ENCODE peak calls at places on chromosome 22, in eight cellular contexts. D, R, B, H, Z, Q, M and U are unnamed samples.

GRCh38 chr22:36734171-36735058 is 30.9 kb upstream of the CACNG2 start:
- DNase-seq in D (peak), R (no peak), B (no peak), H (peak), Z (no peak), Q (peak), M (peak), U (peak)

GRCh38 chr22:18095101-18095805 is 15.4 kb upstream of the TUBA8 start:
- DNase-seq in D (peak), R (no peak), B (no peak), H (peak), Z (no peak), Q (peak), M (no peak), U (no peak)

GRCh38 chr22:28894320-28894719 is 10.9 kb downstream of the ZNRF3 start:
- DNase-seq in D (no peak), R (no peak), B (no peak), H (no peak), Z (peak), Q (peak), M (no peak), U (no peak)

GRCh38 chr22:48944756-48945620 is 882.7 kb downstream of the BRD1 start:
- DNase-seq in D (no peak), R (no peak), B (no peak), H (no peak), Z (no peak), Q (no peak), M (peak), U (no peak)

GRCh38 chr22:27961182-27961581 is 42.1 kb upstream of the PITPNB start:
- DNase-seq in D (no peak), R (no peak), B (no peak), H (no peak), Z (no peak), Q (no peak), M (no peak), U (no peak)

GRCh38 chr22:38266120-38266519 is 6.7 kb downstream of the TMEM184B start:
- DNase-seq in D (peak), R (no peak), B (no peak), H (peak), Z (no peak), Q (no peak), M (no peak), U (no peak)

GRCh38 chr22:20750461-20751184 is 23.3 kb upstream of the SERPIND1 start:
- DNase-seq in D (peak), R (peak), B (peak), H (peak), Z (peak), Q (peak), M (peak), U (peak)

GRCh38 chr22:38870791-38871359 is 1.1 kb downstream of the CBX6 start:
- DNase-seq in D (no peak), R (no peak), B (no peak), H (no peak), Z (no peak), Q (no peak), M (no peak), U (no peak)

GRCh38 chr22:48750826-48751440 is 1076.7 kb downstream of the BRD1 start:
- DNase-seq in D (no peak), R (no peak), B (no peak), H (no peak), Z (no peak), Q (no peak), M (peak), U (no peak)

GRCh38 chr22:41305646-41306045 is 4.3 kb downstream of the ZC3H7B start:
- DNase-seq in D (peak), R (peak), B (no peak), H (peak), Z (peak), Q (peak), M (no peak), U (peak)

GRCh38 chr22:29269731-29270474 is 1.8 kb downstream of the EWSR1 start:
- DNase-seq in D (peak), R (no peak), B (no peak), H (peak), Z (peak), Q (peak), M (no peak), U (no peak)

GRCh38 chr22:21641417-21641794 is 696 bp upstream of the SDF2L1 start:
- DNase-seq in D (peak), R (peak), B (peak), H (peak), Z (peak), Q (peak), M (no peak), U (peak)

GRCh38 chr22:21044931-21045584 is 688 bp upstream of the LRRC74B start:
- DNase-seq in D (peak), R (peak), B (no peak), H (peak), Z (no peak), Q (peak), M (no peak), U (peak)

GRCh38 chr22:32958021-32958420 is 100.2 kb downstream of the SYN3 start:
- DNase-seq in D (no peak), R (no peak), B (no peak), H (no peak), Z (no peak), Q (no peak), M (no peak), U (no peak)

GRCh38 chr22:22928666-22929380 is 41.2 kb downstream of the IGLL5 start:
- DNase-seq in D (peak), R (no peak), B (peak), H (peak), Z (peak), Q (peak), M (no peak), U (peak)

GRCh38 chr22:20238567-20239062 is 29.5 kb downstream of the RTN4R start:
- DNase-seq in D (no peak), R (peak), B (peak), H (no peak), Z (peak), Q (peak), M (no peak), U (no peak)

GRCh38 chr22:28139993-28140392 is 220.9 kb upstream of the PITPNB start:
- DNase-seq in D (peak), R (no peak), B (no peak), H (peak), Z (peak), Q (peak), M (no peak), U (peak)

GRCh38 chr22:18109410-18110193 is 1.0 kb upstream of the TUBA8 start:
- DNase-seq in D (no peak), R (no peak), B (no peak), H (no peak), Z (no peak), Q (no peak), M (no peak), U (no peak)

GRCh38 chr22:37659066-37659896 is 758 bp downstream of the PDXP start:
- DNase-seq in D (no peak), R (no peak), B (peak), H (no peak), Z (no peak), Q (no peak), M (no peak), U (no peak)

GRCh38 chr22:42066937-42067336 is 3.7 kb downstream of the NAGA start:
- DNase-seq in D (no peak), R (no peak), B (no peak), H (no peak), Z (no peak), Q (no peak), M (no peak), U (no peak)

GRCh38 chr22:31954535-31955326 is 10.4 kb downstream of the YWHAH start:
- DNase-seq in D (no peak), R (peak), B (no peak), H (peak), Z (peak), Q (no peak), M (no peak), U (peak)

GRCh38 chr22:48548391-48548790 is 1279.3 kb downstream of the BRD1 start:
- DNase-seq in D (no peak), R (no peak), B (no peak), H (no peak), Z (no peak), Q (no peak), M (no peak), U (no peak)

GRCh38 chr22:41074061-41074460 is 18.3 kb upstream of the EP300 start:
- DNase-seq in D (no peak), R (no peak), B (no peak), H (no peak), Z (no peak), Q (no peak), M (no peak), U (no peak)

GRCh38 chr22:28344893-28345292 is 334.7 kb downstream of the TTC28 start:
- DNase-seq in D (peak), R (no peak), B (no peak), H (no peak), Z (no peak), Q (no peak), M (no peak), U (peak)

GRCh38 chr22:38238519-38239051 is 34.2 kb downstream of the TMEM184B start:
- DNase-seq in D (peak), R (no peak), B (no peak), H (no peak), Z (no peak), Q (peak), M (peak), U (peak)

GRCh38 chr22:29029202-29030000 is 32.2 kb downstream of the C22orf31 start:
- DNase-seq in D (no peak), R (no peak), B (no peak), H (no peak), Z (no peak), Q (no peak), M (no peak), U (no peak)

GRCh38 chr22:38172489-38173155 is 9.0 kb downstream of the PLA2G6 start:
- DNase-seq in D (peak), R (peak), B (no peak), H (peak), Z (peak), Q (peak), M (peak), U (peak)

GRCh38 chr22:40491990-40492631 is 121.7 kb downstream of the SGSM3 start:
- DNase-seq in D (peak), R (no peak), B (no peak), H (peak), Z (no peak), Q (no peak), M (no peak), U (peak)

GRCh38 chr22:20867179-20868099 is 8.6 kb downstream of the SNAP29 start:
- DNase-seq in D (peak), R (no peak), B (peak), H (no peak), Z (no peak), Q (no peak), M (peak), U (no peak)

GRCh38 chr22:47048123-47049077 is 285.9 kb downstream of the TBC1D22A start:
- DNase-seq in D (no peak), R (no peak), B (no peak), H (no peak), Z (no peak), Q (no peak), M (peak), U (no peak)

GRCh38 chr22:33568934-33569496 is 351.3 kb downstream of the LARGE1 start:
- DNase-seq in D (peak), R (no peak), B (no peak), H (no peak), Z (no peak), Q (no peak), M (no peak), U (no peak)

GRCh38 chr22:34427841-34428240 is 507.6 kb upstream of the LARGE1 start:
- DNase-seq in D (no peak), R (no peak), B (no peak), H (no peak), Z (no peak), Q (no peak), M (no peak), U (no peak)

GRCh38 chr22:17580461-17581031 is 17.2 kb downstream of the SLC25A18 start:
- DNase-seq in D (no peak), R (no peak), B (no peak), H (peak), Z (no peak), Q (no peak), M (no peak), U (no peak)

GRCh38 chr22:23566716-23567475 is 13.2 kb downstream of the IGLL1 start:
- DNase-seq in D (no peak), R (no peak), B (no peak), H (no peak), Z (no peak), Q (no peak), M (no peak), U (no peak)

GRCh38 chr22:37186997-37187522 is 987 bp downstream of the C1QTNF6 start:
- DNase-seq in D (peak), R (no peak), B (no peak), H (peak), Z (no peak), Q (no peak), M (peak), U (peak)

GRCh38 chr22:37905534-37906363 is at the start of gene MICALL1:
- DNase-seq in D (peak), R (peak), B (peak), H (peak), Z (peak), Q (peak), M (peak), U (peak)

GRCh38 chr22:24954114-24954463 is 1.6 kb downstream of the KIAA1671 start:
- DNase-seq in D (no peak), R (no peak), B (peak), H (peak), Z (no peak), Q (no peak), M (no peak), U (no peak)
- H3K4me3 ChIP-seq in D (no peak), R (peak), B (peak), H (no peak), Z (peak), Q (peak), M (no peak), U (no peak)

DNA sequence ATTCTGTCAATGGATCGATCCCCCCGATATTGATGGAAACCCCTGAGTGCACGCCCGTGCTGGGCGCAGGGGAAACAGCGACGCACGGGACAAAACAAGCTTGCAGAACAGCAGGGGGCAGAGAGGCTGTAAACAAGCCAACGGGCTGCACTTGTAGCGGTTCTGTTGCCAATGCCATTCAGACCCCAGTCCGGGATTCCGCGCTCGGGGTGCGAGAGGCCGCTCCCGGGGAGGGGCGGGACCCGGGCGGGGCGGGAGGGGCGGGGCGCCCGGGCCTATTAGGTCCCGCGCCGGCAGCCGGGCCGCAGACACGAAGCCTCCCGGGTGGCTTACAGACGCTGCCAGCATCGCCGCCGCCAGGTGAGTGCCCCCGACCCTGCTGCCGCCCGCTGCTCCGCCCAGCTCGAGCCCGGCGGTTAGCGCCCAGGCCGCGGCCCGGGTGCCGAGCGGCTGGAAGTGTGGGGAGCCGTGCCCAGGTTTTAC is at the start of gene BIK:
- DNase-seq in D (no peak), R (peak), B (peak), H (no peak), Z (peak), Q (peak), M (no peak), U (peak)
- TF ChIP-seq CTCF in D (peak), R (no peak), B (peak), H (peak), Z (peak), Q (no peak), M (no peak), U (peak)

DNA sequence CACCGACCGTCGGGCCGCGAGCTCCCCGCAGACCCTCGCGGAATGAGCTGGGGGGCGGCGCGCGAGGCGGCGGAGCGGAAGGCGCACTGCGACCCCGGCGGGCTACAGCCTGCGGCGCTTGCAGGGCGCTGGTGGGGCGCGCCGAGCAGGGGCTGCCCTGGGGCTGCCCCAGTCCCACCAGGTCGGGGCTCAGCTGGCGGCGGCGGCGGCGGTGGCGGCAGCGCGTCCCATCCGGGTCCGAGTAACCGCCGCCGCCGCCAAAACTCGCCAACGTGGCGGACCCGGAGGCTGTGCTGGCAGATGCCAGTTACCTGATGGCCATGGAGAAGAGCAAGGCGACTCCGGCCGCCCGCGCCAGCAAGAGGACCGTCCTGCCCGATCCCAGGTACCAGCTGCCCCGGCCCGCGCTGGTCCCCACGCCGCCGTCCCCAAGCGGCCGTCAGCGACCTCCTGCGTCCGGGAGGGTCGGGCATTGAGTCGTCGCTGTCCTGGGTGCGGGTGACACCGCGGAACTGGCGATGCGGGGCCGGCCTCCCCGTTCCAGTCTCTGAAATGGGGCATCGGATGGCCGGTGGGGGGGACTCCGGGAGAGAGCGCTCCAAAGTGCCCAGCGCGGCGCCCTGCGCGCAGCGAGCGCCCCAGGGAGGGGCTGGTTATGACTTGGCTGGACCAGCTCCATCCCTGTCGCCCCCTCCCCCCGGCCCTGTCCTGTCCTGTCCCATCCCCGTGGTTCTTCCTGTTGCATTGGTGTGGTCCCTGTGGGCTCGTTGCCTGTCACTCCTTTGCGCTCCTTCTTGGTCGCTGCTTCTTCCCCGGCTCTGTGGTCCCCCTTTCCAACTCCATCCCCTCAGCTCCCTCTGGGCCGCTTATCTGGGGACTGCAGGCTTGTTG is 63.5 kb downstream of the CRYBB2 start:
- DNase-seq in D (no peak), R (no peak), B (peak), H (no peak), Z (no peak), Q (no peak), M (no peak), U (no peak)
- H3K4me3 ChIP-seq in D (no peak), R (no peak), B (no peak), H (no peak), Z (no peak), Q (no peak), M (no peak), U (no peak)

GRCh38 chr22:35627267-35628041 is 10.3 kb upstream of the MB start:
- DNase-seq in D (peak), R (peak), B (peak), H (peak), Z (peak), Q (peak), M (peak), U (peak)
- TF ChIP-seq CTCF in D (peak), R (peak), B (peak), H (peak), Z (peak), Q (peak), M (peak), U (peak)

GRCh38 chr22:30436196-30436595 is 10.6 kb downstream of the MTFP1 start:
- DNase-seq in D (no peak), R (no peak), B (no peak), H (no peak), Z (peak), Q (no peak), M (no peak), U (no peak)

GRCh38 chr22:30441088-30441487 is 15.5 kb downstream of the MTFP1 start:
- DNase-seq in D (no peak), R (no peak), B (no peak), H (no peak), Z (no peak), Q (no peak), M (no peak), U (no peak)

GRCh38 chr22:30439226-30439625 is 13.7 kb downstream of the MTFP1 start:
- DNase-seq in D (no peak), R (no peak), B (no peak), H (no peak), Z (peak), Q (no peak), M (no peak), U (no peak)

GRCh38 chr22:30438559-30438958 is 13.0 kb downstream of the MTFP1 start:
- DNase-seq in D (no peak), R (no peak), B (no peak), H (no peak), Z (peak), Q (no peak), M (no peak), U (no peak)

DNA sequence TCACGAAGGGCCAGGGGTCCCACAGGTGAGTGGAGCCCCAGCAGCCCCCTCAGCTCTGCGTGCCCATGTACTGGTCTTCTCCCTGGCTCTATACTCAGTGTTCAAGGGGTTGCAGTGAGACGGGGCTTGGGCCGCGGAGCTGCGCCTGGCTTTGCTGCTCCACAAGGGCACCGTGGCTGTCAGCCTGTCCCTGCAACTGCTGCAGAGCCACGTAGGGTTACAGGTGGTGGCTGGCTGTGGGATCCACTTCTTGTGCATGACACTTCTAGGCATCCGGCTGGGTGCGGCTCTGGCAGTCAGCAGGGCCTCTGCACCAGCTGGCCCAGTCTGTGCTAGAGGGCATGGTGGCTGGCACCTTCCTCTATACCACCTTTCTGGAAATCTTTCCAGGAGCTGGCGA is 14.3 kb downstream of the MTFP1 start:
- DNase-seq in D (no peak), R (no peak), B (no peak), H (no peak), Z (peak), Q (no peak), M (no peak), U (no peak)
- H3K4me3 ChIP-seq in D (no peak), R (no peak), B (no peak), H (no peak), Z (no peak), Q (no peak), M (no peak), U (no peak)

GRCh38 chr22:49957826-49958461 is 2.6 kb upstream of the PIM3 start:
- DNase-seq in D (no peak), R (peak), B (no peak), H (no peak), Z (no peak), Q (no peak), M (peak), U (no peak)
- TF ChIP-seq CTCF in D (no peak), R (no peak), B (no peak), H (no peak), Z (no peak), Q (no peak), M (no peak), U (no peak)

DNA sequence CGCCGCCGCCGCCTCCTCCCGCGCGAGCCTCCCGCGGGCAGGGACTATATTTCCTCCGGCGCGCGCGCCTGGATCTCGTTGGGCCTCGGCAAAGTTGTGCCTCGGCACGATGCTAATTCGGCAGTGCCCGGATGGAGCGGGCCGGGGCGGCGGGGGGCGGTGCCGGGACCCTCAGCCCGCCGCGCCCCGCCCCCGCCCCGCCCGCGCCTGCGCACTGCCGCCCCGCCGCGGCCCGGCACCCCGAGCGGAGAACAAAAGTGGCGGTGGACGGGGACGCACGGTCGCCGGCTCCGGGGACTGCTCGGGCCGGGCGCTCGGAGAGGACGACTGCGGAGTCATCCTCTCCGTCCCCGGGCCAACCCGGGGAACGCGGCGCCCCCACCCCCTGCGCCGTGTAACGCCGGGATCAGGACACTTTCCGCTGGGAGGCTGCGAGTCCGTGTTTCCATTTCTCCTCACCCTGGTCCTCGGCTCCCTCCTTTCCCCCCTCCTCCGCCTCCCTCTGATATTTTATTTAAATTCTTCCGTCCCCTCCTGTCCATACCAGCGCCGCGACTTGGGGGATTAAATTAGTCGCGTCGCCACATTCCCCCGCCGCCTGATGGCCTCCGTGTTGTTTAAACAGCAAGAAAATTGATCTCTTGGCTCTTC is at the start of gene PHF21B:
- DNase-seq in D (peak), R (peak), B (peak), H (peak), Z (peak), Q (no peak), M (peak), U (peak)
- H3K4me3 ChIP-seq in D (peak), R (peak), B (peak), H (peak), Z (peak), Q (peak), M (peak), U (peak)